ENCODE peak calls at places on chromosomes 3 and 15, in four cellular contexts. J is H54, Q is GM13977, Z is RPMI8226. U is an unnamed sample.

GRCh38 chr15:62853114-62853832 is 189.3 kb upstream of the TPM1 start:
- DNase-seq in J (no peak), Z (peak; percentile 91), Q (no peak), U (no peak)

GRCh38 chr3:13972679-13973379 is 93.0 kb upstream of the WNT7A start:
- DNase-seq in Q (no peak), Z (peak; percentile 79), J (no peak), U (no peak)

GRCh38 chr3:29759443-29760033 is 478.7 kb downstream of the RBMS3 start:
- DNase-seq in Q (no peak), J (no peak), Z (no peak), U (no peak)

GRCh38 chr3:10289785-10290355 is 2.9 kb downstream of the GHRL start:
- DNase-seq in J (no peak), Q (no peak), Z (no peak), U (no peak)

GRCh38 chr3:133393204-133393603 is 6.7 kb upstream of the BFSP2 start:
- DNase-seq in J (no peak), Q (no peak), Z (no peak), U (no peak)

GRCh38 chr15:92921215-92922131 is 21.3 kb downstream of the CHD2 start:
- DNase-seq in Z (peak; percentile 23), Q (no peak), J (no peak), U (no peak)

GRCh38 chr3:52435246-52436101 is 9.4 kb downstream of the SEMA3G start:
- DNase-seq in J (no peak), Q (no peak), Z (no peak), U (no peak)

GRCh38 chr3:13335062-13335461 is 85.1 kb downstream of the NUP210 start:
- DNase-seq in Z (no peak), J (no peak), Q (no peak), U (peak; percentile 21)

GRCh38 chr15:80777137-80777536 is 2.0 kb upstream of the CEMIP start:
- DNase-seq in Q (no peak), Z (no peak), J (no peak), U (no peak)

GRCh38 chr3:45659661-45660566 is 29.3 kb upstream of the SACM1L start:
- DNase-seq in Z (peak; percentile 42), J (peak; percentile 54), Q (no peak), U (peak; percentile 36)

GRCh38 chr3:13542142-13542541 is 6.8 kb upstream of the FBLN2 start:
- DNase-seq in Q (no peak), J (no peak), Z (no peak), U (no peak)

GRCh38 chr15:61195116-61196002 is 33.7 kb downstream of the RORA start:
- DNase-seq in Q (peak; percentile 49), Z (peak; percentile 72), J (peak; percentile 7), U (peak; percentile 67)

GRCh38 chr3:33980252-33980651 is 181.8 kb downstream of the PDCD6IP start:
- DNase-seq in Q (no peak), J (peak; percentile 13), Z (no peak), U (peak; percentile 8)

GRCh38 chr3:47669026-47669749 is 90.5 kb upstream of the CSPG5 start:
- DNase-seq in Q (no peak), Z (no peak), J (peak; percentile 25), U (no peak)

GRCh38 chr3:54065140-54065539 is 57.2 kb upstream of the CACNA2D3 start:
- DNase-seq in J (no peak), Z (no peak), Q (no peak), U (no peak)

GRCh38 chr3:97839944-97840343 is 18.1 kb downstream of the CRYBG3 start:
- DNase-seq in J (no peak), Q (no peak), Z (no peak), U (no peak)

GRCh38 chr3:191366675-191367074 is 36.3 kb upstream of the UTS2B start:
- DNase-seq in Q (no peak), J (no peak), Z (no peak), U (no peak)

GRCh38 chr15:59313703-59314332 is 58.9 kb downstream of the MYO1E start:
- DNase-seq in Q (peak; percentile 45), J (no peak), Z (peak; percentile 89), U (no peak)

GRCh38 chr3:170357920-170358854 is 672 bp downstream of the SKIL start:
- DNase-seq in Z (peak; percentile 88), Q (peak; percentile 42), J (peak; percentile 49), U (peak; percentile 66)

GRCh38 chr15:33310481-33311311 is at the start of gene RYR3:
- DNase-seq in Q (no peak), Z (peak; percentile 20), J (no peak), U (no peak)

GRCh38 chr3:138468451-138468850 is 34.0 kb downstream of the ESYT3 start:
- DNase-seq in J (no peak), Z (no peak), Q (no peak), U (no peak)

GRCh38 chr3:169478566-169479313 is 184.8 kb downstream of the MECOM start:
- DNase-seq in J (no peak), Z (no peak), Q (no peak), U (no peak)

GRCh38 chr15:92733934-92734521 is 78.5 kb upstream of the FAM174B start:
- DNase-seq in J (no peak), Z (no peak), Q (no peak), U (no peak)

GRCh38 chr15:73683624-73684536 is at the start of gene CD276:
- DNase-seq in Q (peak; percentile 88), J (peak; percentile 61), Z (peak; percentile 33), U (peak; percentile 60)

GRCh38 chr15:44666208-44667038 is 3.0 kb upstream of the SPG11 start:
- DNase-seq in J (no peak), Q (peak; percentile 25), Z (peak; percentile 43), U (peak; percentile 75)

GRCh38 chr3:125428216-125428830 is 53.2 kb upstream of the ZNF148 start:
- DNase-seq in J (no peak), Z (no peak), Q (no peak), U (no peak)

GRCh38 chr3:126846316-126846715 is 136.6 kb upstream of the PLXNA1 start:
- DNase-seq in J (no peak), Z (no peak), Q (no peak), U (no peak)

GRCh38 chr3:126481808-126482502 is 6.3 kb upstream of the ZXDC start:
- DNase-seq in J (no peak), Z (no peak), Q (no peak), U (no peak)

GRCh38 chr3:13480340-13481318 is 523 bp downstream of the HDAC11 start:
- DNase-seq in J (peak; percentile 36), Q (no peak), Z (peak; percentile 15), U (no peak)

GRCh38 chr3:195384952-195385351 is 57.9 kb downstream of the ACAP2 start:
- DNase-seq in Z (no peak), J (no peak), Q (no peak), U (no peak)

GRCh38 chr3:37320276-37320675 is 145.9 kb upstream of the LRRFIP2 start:
- DNase-seq in J (no peak), Q (peak; percentile 31), Z (no peak), U (no peak)

GRCh38 chr3:124972457-124972856 is 37.9 kb upstream of the MUC13 start:
- DNase-seq in Q (no peak), J (no peak), Z (no peak), U (no peak)

U was measured in MM.1S.